ENCODE peak calls at places on chromosomes 1 and 21, in six cellular contexts. T is brain microvascular endothelial cell, M is AG04450, O is bronchial epithelial cell, P is psoas muscle, A is HCT116. S is an unnamed sample.

GRCh38 chr1:224795591-224795990 is 133.9 kb upstream of the DNAH14 start:
- DNase-seq in O (no peak), M (no peak), A (no peak), T (no peak), P (no peak), S (no peak)

GRCh38 chr1:84298336-84298687 is 3.2 kb upstream of the SAMD13 start:
- DNase-seq in T (no peak), O (no peak), A (no peak), M (no peak), P (peak), S (no peak)

GRCh38 chr1:197731449-197731848 is 43.8 kb downstream of the DENND1B start:
- DNase-seq in P (no peak), M (no peak), A (no peak), O (no peak), T (no peak), S (no peak)

GRCh38 chr1:184118051-184118450 is 66.5 kb downstream of the TSEN15 start:
- DNase-seq in M (peak), O (peak), T (peak), A (no peak), P (no peak), S (peak)

GRCh38 chr1:163673756-163674155 is 352.0 kb downstream of the NUF2 start:
- DNase-seq in T (no peak), P (no peak), M (no peak), A (no peak), O (no peak), S (no peak)

GRCh38 chr21:26451014-26451740 is 121.9 kb downstream of the CYYR1 start:
- DNase-seq in O (peak), P (no peak), M (no peak), T (no peak), A (no peak), S (no peak)

GRCh38 chr1:59046730-59047157 is 250.2 kb upstream of the FGGY start:
- DNase-seq in O (no peak), P (no peak), T (no peak), A (no peak), M (no peak), S (no peak)

GRCh38 chr1:185823471-185823870 is 89.3 kb downstream of the HMCN1 start:
- DNase-seq in P (no peak), O (no peak), T (peak), A (no peak), M (no peak), S (no peak)

GRCh38 chr21:46392921-46393320 is 65.8 kb upstream of the DIP2A start:
- DNase-seq in M (no peak), T (peak), A (no peak), O (no peak), P (peak), S (peak)

GRCh38 chr1:48236716-48237470 is 14.4 kb downstream of the SLC5A9 start:
- DNase-seq in T (peak), A (peak), O (peak), P (no peak), M (no peak), S (peak)

GRCh38 chr1:59195151-59195550 is 101.7 kb upstream of the FGGY start:
- DNase-seq in P (no peak), T (no peak), M (no peak), O (no peak), A (no peak), S (peak)

GRCh38 chr1:47630346-47630745 is 192.5 kb downstream of the FOXD2 start:
- DNase-seq in A (no peak), M (no peak), O (no peak), T (no peak), P (no peak), S (no peak)

GRCh38 chr21:39020751-39021474 is 162.3 kb downstream of the PSMG1 start:
- DNase-seq in T (peak), A (no peak), O (peak), M (no peak), P (no peak), S (no peak)

GRCh38 chr21:40717008-40717407 is 129.9 kb downstream of the DSCAM start:
- DNase-seq in O (no peak), P (no peak), T (no peak), M (no peak), A (no peak), S (no peak)

GRCh38 chr1:204150702-204151561 is 912 bp downstream of the ETNK2 start:
- DNase-seq in T (no peak), O (no peak), P (peak), M (no peak), A (no peak), S (no peak)

GRCh38 chr1:43147625-43148319 is 24.3 kb downstream of the EBNA1BP2 start:
- DNase-seq in P (peak), A (peak), M (no peak), T (peak), O (peak), S (peak)

GRCh38 chr1:4965346-4965726 is 310.9 kb downstream of the AJAP1 start:
- DNase-seq in P (no peak), T (no peak), M (no peak), A (no peak), O (no peak), S (no peak)

GRCh38 chr1:203682401-203683383 is 56.1 kb downstream of the ATP2B4 start:
- DNase-seq in O (peak), M (no peak), T (no peak), P (no peak), A (peak), S (no peak)

GRCh38 chr1:207619833-207620572 is 24.9 kb upstream of the CR1L start:
- DNase-seq in O (peak), M (peak), P (no peak), A (peak), T (peak), S (peak)

GRCh38 chr1:91282695-91283420 is 121.8 kb downstream of the HFM1 start:
- DNase-seq in P (no peak), O (peak), M (peak), T (peak), A (peak), S (peak)

GRCh38 chr1:162128693-162129356 is 59.3 kb downstream of the NOS1AP start:
- DNase-seq in A (no peak), O (no peak), M (no peak), P (no peak), T (no peak), S (no peak)

GRCh38 chr21:35988396-35989140 is 71.8 kb downstream of the SETD4 start:
- DNase-seq in T (no peak), O (no peak), A (no peak), M (no peak), P (no peak), S (no peak)

GRCh38 chr21:38917045-38917774 is 111.5 kb downstream of the ETS2 start:
- DNase-seq in M (no peak), T (no peak), P (no peak), O (peak), A (no peak), S (no peak)

GRCh38 chr1:178086294-178087255 is 7.3 kb upstream of the RASAL2 start:
- DNase-seq in A (no peak), P (no peak), O (no peak), T (peak), M (no peak), S (no peak)

GRCh38 chr1:203626910-203627246 is 246 bp downstream of the ATP2B4 start:
- DNase-seq in M (no peak), A (no peak), O (no peak), T (no peak), P (no peak), S (no peak)

GRCh38 chr1:232767381-232768074 is 37.7 kb upstream of the MAP10 start:
- DNase-seq in P (peak), T (peak), M (peak), A (peak), O (peak), S (peak)

GRCh38 chr1:66492424-66492823 is 41.5 kb upstream of the SGIP1 start:
- DNase-seq in O (no peak), A (no peak), M (no peak), P (no peak), T (no peak), S (no peak)

GRCh38 chr1:119144813-119145212 is 4.4 kb upstream of the WARS2 start:
- DNase-seq in A (no peak), M (no peak), P (no peak), O (no peak), T (no peak), S (no peak)

GRCh38 chr1:1390675-1391074 is 8.5 kb downstream of the CCNL2 start:
- DNase-seq in P (no peak), A (no peak), T (no peak), M (no peak), O (no peak), S (no peak)

GRCh38 chr21:15966216-15966615 is 236.4 kb downstream of the USP25 start:
- DNase-seq in P (no peak), A (no peak), M (no peak), O (no peak), T (no peak), S (no peak)

GRCh38 chr1:41534181-41535076 is 49.9 kb upstream of the EDN2 start:
- DNase-seq in O (no peak), P (no peak), T (no peak), M (no peak), A (no peak), S (no peak)

GRCh38 chr1:45722809-45723208 is 27.6 kb downstream of the IPP start:
- DNase-seq in T (no peak), O (no peak), A (no peak), M (no peak), P (no peak), S (no peak)

GRCh38 chr1:69657976-69658375 is 90.3 kb downstream of the LRRC7 start:
- DNase-seq in A (no peak), O (no peak), M (no peak), P (no peak), T (no peak), S (no peak)

GRCh38 chr1:173413271-173413707 is 63.8 kb upstream of the PRDX6 start:
- DNase-seq in A (no peak), P (no peak), O (no peak), M (no peak), T (no peak), S (no peak)

GRCh38 chr1:173414136-173414535 is 63.0 kb upstream of the PRDX6 start:
- DNase-seq in T (no peak), P (no peak), A (no peak), O (no peak), M (no peak), S (no peak)

GRCh38 chr1:173410794-173411236 is 66.3 kb upstream of the PRDX6 start:
- DNase-seq in M (no peak), P (no peak), A (no peak), O (no peak), T (no peak), S (no peak)

GRCh38 chr1:173410133-173410793 is 66.9 kb upstream of the PRDX6 start:
- DNase-seq in O (no peak), P (no peak), T (peak), M (no peak), A (no peak), S (no peak)

GRCh38 chr1:173411835-173412742 is 65.0 kb upstream of the PRDX6 start:
- DNase-seq in A (no peak), O (no peak), P (no peak), M (no peak), T (peak), S (no peak)
- H3K4me3 ChIP-seq in A (no peak), O (no peak), P (no peak), M (no peak), T (no peak), S (no peak)

GRCh38 chr1:37793773-37794371 is at the start of gene MANEAL:
- DNase-seq in A (peak), M (no peak), T (peak), O (peak), P (peak), S (no peak)
- TF ChIP-seq CTCF in A (no peak), M (no peak), T (no peak), O (no peak), P (no peak), S (no peak)

GRCh38 chr1:24927886-24928630 is 2.0 kb downstream of the RUNX3 start:
- DNase-seq in P (peak), T (no peak), M (no peak), O (no peak), A (no peak), S (no peak)
- H3K4me3 ChIP-seq in P (peak), T (peak), M (no peak), O (no peak), A (peak), S (peak)

DNA sequence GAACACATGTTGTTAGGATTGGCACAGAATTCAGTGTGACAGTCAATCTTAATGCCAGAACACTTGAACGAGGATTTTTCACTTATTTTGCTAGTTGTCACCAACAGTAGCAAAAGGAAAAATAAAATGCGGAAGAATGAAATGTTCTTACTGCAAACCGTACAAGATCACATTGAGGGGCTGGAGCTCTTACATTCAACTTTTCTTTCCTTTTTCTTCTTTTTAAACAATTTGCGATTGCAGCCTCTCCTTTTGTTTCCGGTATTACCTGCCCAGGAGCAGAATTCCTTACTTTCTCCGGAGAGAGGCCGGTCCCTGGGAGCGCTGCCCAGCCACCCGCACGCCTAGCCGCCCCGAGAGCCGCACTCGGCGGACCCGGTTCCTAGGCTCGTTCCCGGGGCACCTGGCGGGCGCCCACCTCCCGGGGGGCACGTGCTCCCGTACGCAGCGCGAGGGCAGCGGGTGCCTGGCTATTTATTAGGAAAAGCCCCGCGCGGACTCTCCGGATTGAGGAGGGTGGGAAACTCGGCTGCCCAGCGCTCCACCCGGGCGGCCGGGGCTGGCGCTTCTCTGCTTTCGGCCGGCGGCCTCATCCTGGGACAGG is 1.2 kb upstream of the CAMTA1 start:
- DNase-seq in T (no peak), M (no peak), A (no peak), P (no peak), O (peak), S (no peak)
- TF ChIP-seq CTCF in T (no peak), M (no peak), A (no peak), P (no peak), O (no peak), S (no peak)

DNA sequence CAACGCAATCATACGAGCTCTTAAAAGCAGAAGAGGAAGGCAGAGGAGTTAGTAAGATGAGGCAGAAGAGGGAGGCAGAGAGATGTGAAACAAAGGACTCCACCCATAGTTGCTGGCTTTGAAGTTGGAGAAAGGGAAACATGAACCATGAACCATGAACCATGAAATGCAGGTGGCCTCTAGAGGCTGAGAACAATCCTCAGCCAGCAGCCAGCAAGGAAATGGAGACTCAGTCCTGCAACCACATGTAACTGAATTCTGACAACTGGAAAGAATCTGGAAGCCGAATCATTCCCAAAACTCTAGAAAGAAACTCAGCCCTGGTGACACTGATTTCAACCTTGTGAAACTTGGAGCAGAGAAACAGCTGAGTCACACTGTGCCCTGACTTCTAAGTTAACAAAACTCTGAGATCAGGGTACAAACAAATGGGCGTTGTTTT is 10.1 kb downstream of the DIPK1A start:
- DNase-seq in A (peak), T (peak), O (peak), M (no peak), P (no peak), S (no peak)
- H3K4me3 ChIP-seq in A (peak), T (no peak), O (no peak), M (no peak), P (no peak), S (no peak)

GRCh38 chr1:102550729-102551384 is 554.1 kb upstream of the OLFM3 start:
- DNase-seq in O (peak), P (peak), T (peak), M (no peak), A (peak), S (peak)
- TF ChIP-seq CTCF in O (peak), P (no peak), T (peak), M (peak), A (peak), S (peak)

DNA sequence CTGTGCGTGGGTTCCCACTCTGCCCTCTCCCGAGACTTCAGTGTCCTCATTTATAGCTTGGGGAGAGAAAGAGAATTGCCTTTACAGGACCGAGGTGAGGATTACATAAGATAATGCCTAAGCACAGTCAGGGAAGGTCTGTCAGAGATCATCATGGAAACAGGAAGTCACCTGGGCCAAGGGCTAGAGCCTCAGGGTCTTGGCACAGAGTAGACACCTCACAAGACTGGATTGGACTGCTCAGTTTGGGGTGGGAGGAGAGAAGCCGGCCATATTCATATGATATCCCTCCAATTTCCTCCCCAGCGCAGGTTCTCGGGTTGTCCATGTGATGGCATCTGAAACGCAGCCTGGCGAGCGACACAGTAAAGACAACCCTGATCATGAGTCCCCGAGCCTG is 3.8 kb downstream of the CNR2 start:
- DNase-seq in P (no peak), O (no peak), A (no peak), M (no peak), T (no peak), S (no peak)
- H3K4me3 ChIP-seq in P (no peak), O (no peak), A (no peak), M (no peak), T (no peak), S (no peak)

S was measured in HFF-Myc.